ENCODE peak calls at places on chromosome 9, in ten cellular contexts. B, A, G, F, E, K, O, J, R and P are unnamed samples. For H3K36me3, the result is how much of the 10 kb centered on the place peaks cover.

GRCh38 chr9:90868555-90868954 is 66.9 kb downstream of the SYK start:
- DNase-seq in B (no peak), A (peak), G (no peak), F (no peak), E (no peak), K (no peak), O (no peak), J (no peak), R (no peak), P (no peak)

GRCh38 chr9:12708562-12709298 is 15.5 kb downstream of the TYRP1 start:
- DNase-seq in B (no peak), A (peak), G (no peak), F (no peak), E (no peak), K (no peak), O (no peak), J (peak), R (no peak), P (peak)

GRCh38 chr9:86713456-86713855 is 233.8 kb downstream of the GAS1 start:
- DNase-seq in B (no peak), A (peak), G (no peak), F (no peak), E (no peak), K (no peak), O (no peak), J (no peak), R (no peak), P (no peak)

GRCh38 chr9:118446962-118447490 is 742.8 kb downstream of the TLR4 start:
- DNase-seq in B (no peak), A (no peak), G (no peak), F (no peak), E (no peak), K (no peak), O (no peak), J (no peak), R (no peak), P (no peak)

GRCh38 chr9:93361995-93362394 is 89.5 kb upstream of the FAM120A start:
- DNase-seq in B (no peak), A (no peak), G (no peak), F (no peak), E (no peak), K (no peak), O (no peak), J (no peak), R (no peak), P (no peak)

GRCh38 chr9:89661956-89662717 is 57.3 kb downstream of the GADD45G start:
- DNase-seq in B (peak), A (peak), G (no peak), F (peak), E (peak), K (peak), O (peak), J (peak), R (peak), P (peak)

GRCh38 chr9:87894998-87895625 is 12.4 kb downstream of the SPATA31E1 start:
- DNase-seq in B (no peak), A (no peak), G (no peak), F (no peak), E (no peak), K (peak), O (no peak), J (no peak), R (no peak), P (no peak)

GRCh38 chr9:109937841-109938453 is 157.9 kb downstream of the PALM2AKAP2 start:
- DNase-seq in B (no peak), A (no peak), G (no peak), F (no peak), E (no peak), K (no peak), O (no peak), J (no peak), R (no peak), P (no peak)

GRCh38 chr9:95816716-95817115 is 58.8 kb upstream of the ERCC6L2 start:
- DNase-seq in B (no peak), A (no peak), G (no peak), F (no peak), E (no peak), K (no peak), O (no peak), J (no peak), R (no peak), P (no peak)

GRCh38 chr9:131668439-131669233 is 71.2 kb downstream of the RAPGEF1 start:
- DNase-seq in B (no peak), A (peak), G (no peak), F (no peak), E (no peak), K (no peak), O (no peak), J (peak), R (peak), P (peak)

GRCh38 chr9:128987800-128988199 is 40.3 kb downstream of the NUP188 start:
- DNase-seq in B (peak), A (peak), G (no peak), F (no peak), E (no peak), K (no peak), O (peak), J (no peak), R (no peak), P (peak)

GRCh38 chr9:74697535-74697934 is 190.2 kb downstream of the TRPM6 start:
- DNase-seq in B (no peak), A (no peak), G (no peak), F (no peak), E (no peak), K (no peak), O (no peak), J (no peak), R (no peak), P (no peak)

GRCh38 chr9:92954078-92954861 is 6.9 kb downstream of the FGD3 start:
- DNase-seq in B (peak), A (peak), G (no peak), F (no peak), E (peak), K (no peak), O (no peak), J (no peak), R (no peak), P (no peak)

GRCh38 chr9:115327441-115328122 is 209.6 kb upstream of the TNC start:
- DNase-seq in B (no peak), A (no peak), G (no peak), F (no peak), E (no peak), K (no peak), O (no peak), J (no peak), R (no peak), P (no peak)

GRCh38 chr9:82763631-82764030 is 299.3 kb downstream of the RASEF start:
- DNase-seq in B (no peak), A (no peak), G (no peak), F (no peak), E (no peak), K (peak), O (no peak), J (no peak), R (no peak), P (no peak)

GRCh38 chr9:35904966-35905781 is 828 bp upstream of the HRCT1 start:
- DNase-seq in B (no peak), A (no peak), G (no peak), F (no peak), E (peak), K (no peak), O (no peak), J (no peak), R (no peak), P (peak)

GRCh38 chr9:130110166-130110565 is 56.5 kb downstream of the GPR107 start:
- DNase-seq in B (no peak), A (no peak), G (no peak), F (no peak), E (no peak), K (peak), O (no peak), J (no peak), R (no peak), P (no peak)

DNA sequence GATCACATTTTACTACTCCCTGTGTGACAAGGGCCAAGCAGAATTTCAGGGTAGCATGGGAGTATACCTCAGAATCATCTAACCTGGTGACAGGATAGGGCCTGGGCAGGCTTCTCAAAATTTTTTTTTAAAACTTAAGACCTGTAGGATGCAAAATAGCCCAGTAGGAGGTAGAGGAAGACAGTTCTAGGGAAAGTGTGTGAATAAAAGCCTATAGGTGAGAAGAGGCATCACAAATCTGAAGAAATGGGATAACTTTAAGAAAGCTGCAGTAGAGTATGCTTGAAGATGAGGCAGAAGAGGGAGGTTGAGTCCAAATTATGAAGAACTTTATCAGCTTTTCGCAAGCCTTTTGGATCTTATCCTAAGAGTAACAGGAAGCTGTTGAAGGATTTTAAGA is 32.3 kb downstream of the CNTRL start:
- DNase-seq in B (no peak), A (peak), G (no peak), F (no peak), E (no peak), K (peak), O (no peak), J (no peak), R (no peak), P (no peak)
- TF ChIP-seq CTCF in B (no peak), A (peak), G (no peak), F (no peak), E (no peak), K (peak), O (no peak), J (no peak), R (no peak), P (no peak)

GRCh38 chr9:127754761-127755557 is 19.9 kb upstream of the TOR2A start:
- DNase-seq in B (no peak), A (no peak), G (no peak), F (no peak), E (no peak), K (peak), O (no peak), J (no peak), R (no peak), P (no peak)

GRCh38 chr9:127754099-127754760 is 19.1 kb upstream of the TOR2A start:
- DNase-seq in B (no peak), A (no peak), G (no peak), F (no peak), E (no peak), K (peak), O (no peak), J (no peak), R (no peak), P (no peak)

GRCh38 chr9:127753148-127753547 is 18.1 kb upstream of the TOR2A start:
- DNase-seq in B (no peak), A (no peak), G (no peak), F (no peak), E (no peak), K (no peak), O (no peak), J (no peak), R (no peak), P (no peak)

GRCh38 chr9:127755558-127756060 is 20.5 kb upstream of the TOR2A start:
- DNase-seq in B (no peak), A (no peak), G (no peak), F (no peak), E (no peak), K (no peak), O (no peak), J (peak), R (no peak), P (no peak)

GRCh38 chr9:127753556-127753955 is 18.5 kb upstream of the TOR2A start:
- DNase-seq in B (no peak), A (no peak), G (no peak), F (no peak), E (no peak), K (no peak), O (no peak), J (no peak), R (no peak), P (no peak)
- H3K36me3 ChIP-seq in B (under half), A (under half), G (under half), F (under half), E (under half), K (under half), O (under half), J (under half), R (under half), P (under half)

GRCh38 chr9:126365780-126366179 is 39.2 kb downstream of the MVB12B start:
- DNase-seq in B (no peak), A (no peak), G (no peak), F (no peak), E (no peak), K (peak), O (no peak), J (no peak), R (no peak), P (no peak)
- TF ChIP-seq CTCF in B (no peak), A (no peak), G (peak), F (no peak), E (no peak), K (peak), O (peak), J (no peak), R (no peak), P (peak)

GRCh38 chr9:34637356-34638137 is at the start of gene SIGMAR1:
- DNase-seq in B (peak), A (peak), G (peak), F (peak), E (peak), K (peak), O (peak), J (peak), R (peak), P (peak)
- H3K36me3 ChIP-seq in B (under half), A (under half), G (under half), F (under half), E (under half), K (under half), O (under half), J (under half), R (under half), P (under half)